ENCODE peak calls at places on chromosomes 6 and 20, in six cellular contexts. A, W, V, J, T and Q are unnamed samples.

GRCh38 chr6:28474441-28475219 is 31.3 kb upstream of the ZSCAN23 start:
- DNase-seq in J (no peak), T (no peak), A (peak; percentile 57), V (no peak), W (no peak), Q (peak; percentile 78)

GRCh38 chr20:10034717-10035571 is at the start of gene ANKEF1:
- DNase-seq in V (peak; percentile 70), J (peak; percentile 87), W (peak; percentile 93), T (peak; percentile 40), A (no peak), Q (peak; percentile 88)

GRCh38 chr20:6142348-6142993 is 19.6 kb upstream of the FERMT1 start:
- DNase-seq in V (no peak), T (no peak), A (peak; percentile 55), J (no peak), W (no peak), Q (peak; percentile 66)

GRCh38 chr6:29708432-29709177 is 14.6 kb upstream of the HLA-F start:
- DNase-seq in V (peak; percentile 80), A (no peak), W (peak; percentile 23), T (no peak), J (no peak), Q (no peak)

GRCh38 chr6:112150363-112150762 is 63.0 kb downstream of the FAM229B start:
- DNase-seq in A (no peak), V (no peak), T (no peak), J (no peak), W (no peak), Q (no peak)

GRCh38 chr6:37483917-37484785 is 15.5 kb downstream of the CCDC167 start:
- DNase-seq in T (peak; percentile 43), J (peak; percentile 77), W (peak; percentile 60), V (peak; percentile 53), A (no peak), Q (peak; percentile 83)

GRCh38 chr6:90040931-90041330 is 146.7 kb downstream of the GJA10 start:
- DNase-seq in T (no peak), W (no peak), V (no peak), J (no peak), A (no peak), Q (no peak)

GRCh38 chr6:34288581-34288980 is 39.8 kb upstream of the SMIM29 start:
- DNase-seq in W (no peak), V (no peak), A (no peak), T (no peak), J (no peak), Q (no peak)

GRCh38 chr20:51639206-51639832 is 96.8 kb upstream of the NFATC2 start:
- DNase-seq in A (peak; percentile 54), J (peak; percentile 81), W (peak; percentile 74), T (peak; percentile 17), V (no peak), Q (peak; percentile 81)

GRCh38 chr6:53048431-53049195 is 16.6 kb upstream of the FBXO9 start:
- DNase-seq in T (no peak), A (peak; percentile 92), W (no peak), J (no peak), V (no peak), Q (no peak)

GRCh38 chr20:15491564-15491963 is 1081.7 kb downstream of the KIF16B start:
- DNase-seq in J (peak; percentile 52), V (no peak), T (no peak), A (no peak), W (no peak), Q (peak; percentile 30)

GRCh38 chr6:64083261-64083660 is 447.7 kb downstream of the PHF3 start:
- DNase-seq in T (no peak), W (no peak), J (no peak), V (no peak), A (no peak), Q (no peak)

GRCh38 chr6:141726158-141726557 is 406.6 kb upstream of the GJE1 start:
- DNase-seq in V (no peak), A (no peak), T (no peak), W (no peak), J (no peak), Q (peak; percentile 52)

GRCh38 chr6:73929421-73929820 is 233.4 kb downstream of the CD109 start:
- DNase-seq in V (no peak), A (no peak), T (no peak), J (no peak), W (no peak), Q (no peak)

GRCh38 chr6:144757299-144757698 is 472.2 kb downstream of the UTRN start:
- DNase-seq in V (no peak), J (no peak), A (no peak), T (no peak), W (no peak), Q (no peak)

GRCh38 chr20:39624316-39624715 is 662.2 kb downstream of the DHX35 start:
- DNase-seq in V (no peak), T (no peak), W (no peak), J (no peak), A (no peak), Q (no peak)

GRCh38 chr20:55888655-55889054 is 116.7 kb downstream of the CBLN4 start:
- DNase-seq in V (no peak), A (no peak), J (no peak), W (no peak), T (no peak), Q (no peak)

GRCh38 chr6:40378725-40379074 is 208.5 kb downstream of the LRFN2 start:
- DNase-seq in J (no peak), V (no peak), W (no peak), T (no peak), A (no peak), Q (no peak)

GRCh38 chr6:139303176-139303575 is 11.4 kb upstream of the TXLNB start:
- DNase-seq in W (no peak), A (no peak), T (no peak), V (no peak), J (no peak), Q (no peak)

GRCh38 chr20:51562334-51563140 is 20.0 kb upstream of the NFATC2 start:
- DNase-seq in T (peak; percentile 65), J (peak; percentile 67), W (peak; percentile 52), A (peak; percentile 96), V (no peak), Q (peak; percentile 83)

GRCh38 chr6:13066050-13066449 is 262.3 kb downstream of the TBC1D7 start:
- DNase-seq in A (no peak), J (no peak), V (no peak), W (no peak), T (no peak), Q (no peak)

GRCh38 chr6:47278545-47278944 is 31.2 kb downstream of the TNFRSF21 start:
- DNase-seq in W (no peak), J (no peak), V (no peak), T (no peak), A (no peak), Q (no peak)

GRCh38 chr6:135212935-135213334 is 31.8 kb downstream of the MYB start:
- DNase-seq in W (no peak), V (no peak), J (no peak), T (no peak), A (peak; percentile 28), Q (no peak)